ENCODE peak calls at places on chromosomes 12 and 14, in four cellular contexts. One of them, this sample, is unnamed. For H3K4me1 and H3K9me3, the result is how much of the 10 kb centered on the place peaks cover.

GRCh38 chr12:92717202-92717601 is 14.4 kb downstream of the PLEKHG7 start:
- DNase-seq in cardiac muscle cell: peak
- DNase-seq in gastrocnemius medialis: no peak
- DNase-seq in A673: peak
- DNase-seq in this sample: no peak

GRCh38 chr12:91127751-91128150 is 16.5 kb upstream of the LUM start:
- DNase-seq in gastrocnemius medialis: no peak
- DNase-seq in cardiac muscle cell: peak
- DNase-seq in A673: no peak
- DNase-seq in this sample: no peak

GRCh38 chr12:57836442-57837375 is 9.8 kb downstream of the CTDSP2 start:
- DNase-seq in gastrocnemius medialis: no peak
- DNase-seq in A673: peak
- DNase-seq in cardiac muscle cell: peak
- DNase-seq in this sample: peak

GRCh38 chr14:59986556-59987059 is 66.7 kb downstream of the LRRC9 start:
- DNase-seq in A673: no peak
- DNase-seq in gastrocnemius medialis: no peak
- DNase-seq in cardiac muscle cell: no peak
- DNase-seq in this sample: no peak

GRCh38 chr14:70002589-70003240 is 123.5 kb downstream of the SMOC1 start:
- DNase-seq in cardiac muscle cell: peak
- DNase-seq in A673: no peak
- DNase-seq in gastrocnemius medialis: no peak
- DNase-seq in this sample: no peak

GRCh38 chr12:127774828-127775227 is 492.1 kb upstream of the TMEM132C start:
- DNase-seq in cardiac muscle cell: no peak
- DNase-seq in A673: no peak
- DNase-seq in gastrocnemius medialis: no peak
- DNase-seq in this sample: no peak

GRCh38 chr14:76876076-76876475 is 49.9 kb downstream of the LRRC74A start:
- DNase-seq in A673: peak
- DNase-seq in cardiac muscle cell: peak
- DNase-seq in gastrocnemius medialis: peak
- DNase-seq in this sample: no peak

GRCh38 chr14:88791629-88792571 is 853 bp downstream of the EML5 start:
- DNase-seq in A673: no peak
- DNase-seq in cardiac muscle cell: no peak
- DNase-seq in gastrocnemius medialis: no peak
- DNase-seq in this sample: no peak

GRCh38 chr14:101070540-101071492 is 167.3 kb upstream of the RTL1 start:
- DNase-seq in A673: no peak
- DNase-seq in gastrocnemius medialis: no peak
- DNase-seq in cardiac muscle cell: no peak
- DNase-seq in this sample: peak

GRCh38 chr12:121495746-121496145 is 85.1 kb downstream of the KDM2B start:
- DNase-seq in gastrocnemius medialis: no peak
- DNase-seq in cardiac muscle cell: no peak
- DNase-seq in A673: no peak
- DNase-seq in this sample: no peak

GRCh38 chr12:65881965-65882413 is 57.7 kb downstream of the HMGA2 start:
- DNase-seq in gastrocnemius medialis: peak
- DNase-seq in A673: no peak
- DNase-seq in cardiac muscle cell: peak
- DNase-seq in this sample: peak

GRCh38 chr12:47725893-47726292 is 603 bp upstream of the ENDOU start:
- DNase-seq in A673: peak
- DNase-seq in gastrocnemius medialis: no peak
- DNase-seq in cardiac muscle cell: peak
- DNase-seq in this sample: no peak

GRCh38 chr14:38623661-38624060 is 367.8 kb upstream of the CLEC14A start:
- DNase-seq in gastrocnemius medialis: no peak
- DNase-seq in cardiac muscle cell: no peak
- DNase-seq in A673: no peak
- DNase-seq in this sample: no peak

GRCh38 chr12:113246478-113247122 is 25.3 kb downstream of the TPCN1 start:
- DNase-seq in gastrocnemius medialis: no peak
- DNase-seq in A673: no peak
- DNase-seq in cardiac muscle cell: no peak
- DNase-seq in this sample: no peak

GRCh38 chr12:54890339-54890738 is 36.0 kb downstream of the MUCL1 start:
- DNase-seq in cardiac muscle cell: no peak
- DNase-seq in A673: no peak
- DNase-seq in gastrocnemius medialis: no peak
- DNase-seq in this sample: no peak

GRCh38 chr12:114982760-114983159 is 298.8 kb upstream of the TBX3 start:
- DNase-seq in gastrocnemius medialis: no peak
- DNase-seq in A673: no peak
- DNase-seq in cardiac muscle cell: peak
- DNase-seq in this sample: no peak

GRCh38 chr12:56267443-56268071 is 815 bp downstream of the COQ10A start:
- DNase-seq in gastrocnemius medialis: peak
- DNase-seq in cardiac muscle cell: no peak
- DNase-seq in A673: no peak
- DNase-seq in this sample: no peak

GRCh38 chr12:56723889-56724659 is 1.0 kb downstream of the NACA start:
- DNase-seq in cardiac muscle cell: peak
- DNase-seq in gastrocnemius medialis: peak
- DNase-seq in A673: peak
- DNase-seq in this sample: no peak

GRCh38 chr14:54955143-54955542 is 52.5 kb upstream of the GCH1 start:
- DNase-seq in gastrocnemius medialis: no peak
- DNase-seq in A673: no peak
- DNase-seq in cardiac muscle cell: no peak
- DNase-seq in this sample: no peak

GRCh38 chr14:96156804-96157760 is 47.6 kb upstream of the BDKRB2 start:
- DNase-seq in A673: no peak
- DNase-seq in cardiac muscle cell: no peak
- DNase-seq in gastrocnemius medialis: no peak
- DNase-seq in this sample: no peak

GRCh38 chr12:28855761-28856160 is 293.3 kb upstream of the FAR2 start:
- DNase-seq in A673: no peak
- DNase-seq in gastrocnemius medialis: no peak
- DNase-seq in cardiac muscle cell: no peak
- DNase-seq in this sample: no peak
- TF ChIP-seq CTCF in A673: no peak
- TF ChIP-seq CTCF in gastrocnemius medialis: no peak
- TF ChIP-seq CTCF in cardiac muscle cell: no peak
- TF ChIP-seq CTCF in this sample: no peak

GRCh38 chr12:13171921-13172859 is 24.3 kb upstream of the EMP1 start:
- DNase-seq in gastrocnemius medialis: no peak
- DNase-seq in A673: no peak
- DNase-seq in cardiac muscle cell: peak
- DNase-seq in this sample: peak

GRCh38 chr12:13170892-13171490 is 25.5 kb upstream of the EMP1 start:
- DNase-seq in cardiac muscle cell: no peak
- DNase-seq in A673: no peak
- DNase-seq in gastrocnemius medialis: no peak
- DNase-seq in this sample: no peak

GRCh38 chr12:13173537-13173936 is 23.0 kb upstream of the EMP1 start:
- DNase-seq in cardiac muscle cell: peak
- DNase-seq in A673: no peak
- DNase-seq in gastrocnemius medialis: peak
- DNase-seq in this sample: peak

GRCh38 chr12:13175499-13175898 is 21.0 kb upstream of the EMP1 start:
- DNase-seq in gastrocnemius medialis: no peak
- DNase-seq in cardiac muscle cell: no peak
- DNase-seq in A673: peak
- DNase-seq in this sample: no peak

DNA sequence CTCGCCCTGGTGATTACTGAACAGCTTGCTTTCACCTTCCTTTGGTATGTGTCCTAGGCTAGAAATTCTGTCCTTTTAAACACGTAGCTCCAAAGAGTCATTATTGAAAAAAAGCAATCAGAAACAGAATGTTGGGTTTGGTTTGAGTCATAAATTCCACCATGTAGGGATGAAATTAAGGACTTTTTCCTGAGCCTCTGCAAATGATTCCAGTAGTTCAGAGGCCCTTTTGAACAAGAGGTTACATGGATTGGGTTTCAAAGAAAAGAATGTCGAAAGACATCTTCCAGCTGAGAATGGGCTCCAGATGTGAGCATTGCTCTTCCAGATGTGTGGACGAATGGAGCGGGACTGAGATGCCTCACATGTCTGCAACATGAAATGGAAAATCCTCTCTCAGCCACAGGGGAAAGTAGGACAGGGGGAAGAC is 23.5 kb upstream of the EMP1 start:
- DNase-seq in cardiac muscle cell: peak
- DNase-seq in A673: no peak
- DNase-seq in gastrocnemius medialis: no peak
- DNase-seq in this sample: no peak
- H3K4me1 ChIP-seq in cardiac muscle cell: under half
- H3K4me1 ChIP-seq in A673: under half
- H3K4me1 ChIP-seq in gastrocnemius medialis: under half
- H3K4me1 ChIP-seq in this sample: under half

GRCh38 chr14:28061006-28061405 is 705.6 kb upstream of the FOXG1 start:
- DNase-seq in cardiac muscle cell: no peak
- DNase-seq in A673: no peak
- DNase-seq in gastrocnemius medialis: no peak
- DNase-seq in this sample: no peak
- H3K9me3 ChIP-seq in cardiac muscle cell: under half
- H3K9me3 ChIP-seq in A673: under half
- H3K9me3 ChIP-seq in gastrocnemius medialis: under half
- H3K9me3 ChIP-seq in this sample: under half

GRCh38 chr12:28998662-28999120 is 150.4 kb upstream of the FAR2 start:
- DNase-seq in A673: peak
- DNase-seq in gastrocnemius medialis: no peak
- DNase-seq in cardiac muscle cell: peak
- DNase-seq in this sample: no peak
- TF ChIP-seq CTCF in A673: peak
- TF ChIP-seq CTCF in gastrocnemius medialis: peak
- TF ChIP-seq CTCF in cardiac muscle cell: peak
- TF ChIP-seq CTCF in this sample: peak

DNA sequence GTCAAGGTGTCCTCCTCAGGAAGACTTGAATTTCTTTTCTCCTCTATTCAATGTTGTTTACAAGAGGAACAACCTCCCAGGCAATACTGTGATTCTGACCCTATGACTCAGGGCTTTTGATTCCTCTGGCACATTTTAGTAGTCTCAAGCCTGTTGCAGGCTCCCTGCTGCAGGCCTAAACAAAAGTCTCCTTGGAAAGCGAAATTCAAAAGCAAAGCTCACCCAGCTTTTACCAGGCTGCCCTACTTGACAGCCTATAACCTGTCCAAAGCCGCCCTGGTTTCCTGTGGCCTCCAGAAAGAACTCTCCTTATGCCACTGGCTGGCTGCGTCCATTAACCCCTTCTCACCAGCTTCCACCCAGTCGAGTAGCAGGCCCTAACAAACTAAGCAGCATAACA is 11.6 kb downstream of the FGD6 start:
- DNase-seq in A673: no peak
- DNase-seq in cardiac muscle cell: peak
- DNase-seq in gastrocnemius medialis: no peak
- DNase-seq in this sample: no peak
- H3K4me1 ChIP-seq in A673: under half
- H3K4me1 ChIP-seq in cardiac muscle cell: half or more
- H3K4me1 ChIP-seq in gastrocnemius medialis: under half
- H3K4me1 ChIP-seq in this sample: under half

DNA sequence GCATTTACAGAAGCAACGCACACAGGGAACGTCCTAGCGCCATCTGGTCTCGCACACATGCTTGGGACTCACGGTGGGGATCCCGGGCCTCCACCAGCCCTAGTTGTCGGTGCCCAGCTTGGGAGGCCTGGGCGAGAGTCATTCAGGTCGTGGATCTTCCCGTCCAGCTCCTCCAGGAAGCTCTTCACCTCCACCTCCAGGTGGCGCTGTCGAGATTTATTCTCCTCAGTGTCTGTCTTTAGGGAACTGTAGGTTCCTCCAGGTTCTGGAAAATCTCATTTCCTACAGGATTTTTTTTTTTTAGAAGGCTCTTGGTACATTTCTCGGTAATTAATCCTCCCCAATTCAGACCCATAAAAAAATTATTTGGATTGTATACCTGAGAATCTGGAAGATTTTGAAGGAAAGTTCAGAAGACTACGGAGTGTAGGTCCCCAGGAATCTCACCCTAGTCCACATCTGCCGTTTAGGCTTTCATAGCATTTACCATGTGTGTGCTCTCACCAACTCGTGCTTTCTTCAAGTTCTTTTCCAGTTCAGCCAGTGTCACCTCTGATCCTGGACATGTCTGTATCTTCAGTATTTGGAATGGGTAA is 910.0 kb downstream of the TMEM121 start:
- DNase-seq in gastrocnemius medialis: no peak
- DNase-seq in cardiac muscle cell: no peak
- DNase-seq in A673: peak
- DNase-seq in this sample: no peak
- H3K9me3 ChIP-seq in gastrocnemius medialis: under half
- H3K9me3 ChIP-seq in cardiac muscle cell: under half
- H3K9me3 ChIP-seq in A673: under half
- H3K9me3 ChIP-seq in this sample: under half

DNA sequence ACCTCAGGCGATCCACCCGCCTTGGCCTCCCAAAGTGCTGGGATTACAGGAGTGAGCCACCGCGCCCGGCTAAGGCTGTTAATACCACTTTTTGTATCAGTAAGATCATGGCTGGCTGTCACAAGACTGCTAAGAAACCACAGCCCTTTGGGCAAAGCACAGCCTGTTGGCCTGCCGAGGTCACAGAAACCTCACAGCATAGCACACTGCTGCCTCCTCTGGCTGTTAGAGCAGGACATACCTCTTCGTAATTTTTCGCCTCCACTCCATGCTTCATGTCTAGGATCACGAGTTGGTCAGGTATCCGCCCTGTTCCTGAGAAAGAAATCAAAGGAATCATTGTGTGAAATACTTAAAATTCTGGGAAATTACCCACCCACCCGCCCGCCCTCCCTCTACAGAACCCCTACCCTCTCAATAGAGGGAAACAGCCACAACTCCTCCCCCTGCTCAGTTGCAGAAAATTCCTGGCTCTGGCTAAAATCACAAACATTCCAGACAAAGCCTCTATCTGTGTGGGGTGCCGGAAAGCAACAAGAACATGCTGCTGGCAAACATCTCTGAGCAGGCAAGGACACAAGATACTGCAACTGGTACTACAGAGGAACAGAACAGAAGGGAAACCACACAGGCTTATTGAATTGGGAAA is 20.7 kb upstream of the NEK9 start:
- DNase-seq in gastrocnemius medialis: peak
- DNase-seq in cardiac muscle cell: peak
- DNase-seq in A673: no peak
- DNase-seq in this sample: peak
- TF ChIP-seq CTCF in gastrocnemius medialis: peak
- TF ChIP-seq CTCF in cardiac muscle cell: peak
- TF ChIP-seq CTCF in A673: peak
- TF ChIP-seq CTCF in this sample: peak

GRCh38 chr12:110668480-110669192 is 20.3 kb downstream of the HVCN1 start:
- DNase-seq in cardiac muscle cell: no peak
- DNase-seq in A673: no peak
- DNase-seq in gastrocnemius medialis: no peak
- DNase-seq in this sample: no peak
- H3K4me1 ChIP-seq in cardiac muscle cell: under half
- H3K4me1 ChIP-seq in A673: under half
- H3K4me1 ChIP-seq in gastrocnemius medialis: under half
- H3K4me1 ChIP-seq in this sample: under half

GRCh38 chr12:132950844-132951535 is 5.1 kb downstream of the ZNF605 start:
- DNase-seq in cardiac muscle cell: no peak
- DNase-seq in A673: no peak
- DNase-seq in gastrocnemius medialis: no peak
- DNase-seq in this sample: no peak
- H3K9me3 ChIP-seq in cardiac muscle cell: under half
- H3K9me3 ChIP-seq in A673: under half
- H3K9me3 ChIP-seq in gastrocnemius medialis: under half
- H3K9me3 ChIP-seq in this sample: half or more

This sample was measured in ascending aorta.